ENCODE peak calls at places on chromosomes 7 and 10, in nine cellular contexts. One of them, this sample, is unnamed.

GRCh38 chr7:28986723-28987122 is 28.6 kb upstream of the TRIL start:
- DNase-seq in transverse colon: no peak
- DNase-seq in tibial artery: no peak
- DNase-seq in MCF 10A: peak
- DNase-seq in heart right ventricle: no peak
- DNase-seq in CD14-positive monocyte: no peak
- DNase-seq in A549: no peak
- DNase-seq in glutamatergic neuron: no peak
- DNase-seq in uterus: peak
- DNase-seq in this sample: no peak

GRCh38 chr10:79073784-79074432 is 5.1 kb downstream of the ZMIZ1 start:
- DNase-seq in glutamatergic neuron: no peak
- DNase-seq in uterus: peak
- DNase-seq in CD14-positive monocyte: no peak
- DNase-seq in transverse colon: peak
- DNase-seq in tibial artery: peak
- DNase-seq in heart right ventricle: no peak
- DNase-seq in MCF 10A: no peak
- DNase-seq in A549: no peak
- DNase-seq in this sample: no peak

GRCh38 chr7:64504581-64505120 is 58.2 kb downstream of the ZNF680 start:
- DNase-seq in transverse colon: no peak
- DNase-seq in CD14-positive monocyte: no peak
- DNase-seq in glutamatergic neuron: no peak
- DNase-seq in MCF 10A: no peak
- DNase-seq in heart right ventricle: no peak
- DNase-seq in A549: no peak
- DNase-seq in tibial artery: no peak
- DNase-seq in uterus: no peak
- DNase-seq in this sample: no peak

GRCh38 chr10:15310776-15311175 is 60.3 kb downstream of the FAM171A1 start:
- DNase-seq in tibial artery: no peak
- DNase-seq in glutamatergic neuron: no peak
- DNase-seq in transverse colon: no peak
- DNase-seq in A549: no peak
- DNase-seq in uterus: no peak
- DNase-seq in MCF 10A: no peak
- DNase-seq in heart right ventricle: no peak
- DNase-seq in CD14-positive monocyte: no peak
- DNase-seq in this sample: no peak

GRCh38 chr10:98313598-98313997 is 45.6 kb upstream of the LOXL4 start:
- DNase-seq in glutamatergic neuron: no peak
- DNase-seq in transverse colon: no peak
- DNase-seq in tibial artery: no peak
- DNase-seq in A549: no peak
- DNase-seq in uterus: no peak
- DNase-seq in heart right ventricle: no peak
- DNase-seq in CD14-positive monocyte: no peak
- DNase-seq in MCF 10A: no peak
- DNase-seq in this sample: no peak

GRCh38 chr10:73039635-73040034 is 57.0 kb downstream of the P4HA1 start:
- DNase-seq in MCF 10A: peak
- DNase-seq in A549: no peak
- DNase-seq in CD14-positive monocyte: no peak
- DNase-seq in heart right ventricle: no peak
- DNase-seq in glutamatergic neuron: no peak
- DNase-seq in transverse colon: no peak
- DNase-seq in tibial artery: peak
- DNase-seq in uterus: no peak
- DNase-seq in this sample: no peak

GRCh38 chr10:80131499-80131901 is 1.0 kb upstream of the PLAC9 start:
- DNase-seq in heart right ventricle: no peak
- DNase-seq in CD14-positive monocyte: no peak
- DNase-seq in A549: no peak
- DNase-seq in glutamatergic neuron: no peak
- DNase-seq in MCF 10A: no peak
- DNase-seq in tibial artery: no peak
- DNase-seq in transverse colon: no peak
- DNase-seq in uterus: no peak
- DNase-seq in this sample: no peak

GRCh38 chr7:83610649-83611304 is 38.2 kb downstream of the SEMA3E start:
- DNase-seq in CD14-positive monocyte: no peak
- DNase-seq in MCF 10A: no peak
- DNase-seq in heart right ventricle: no peak
- DNase-seq in uterus: no peak
- DNase-seq in tibial artery: no peak
- DNase-seq in A549: no peak
- DNase-seq in transverse colon: no peak
- DNase-seq in glutamatergic neuron: no peak
- DNase-seq in this sample: no peak

GRCh38 chr10:35574924-35575352 is 30.2 kb upstream of the GJD4 start:
- DNase-seq in tibial artery: no peak
- DNase-seq in uterus: no peak
- DNase-seq in MCF 10A: no peak
- DNase-seq in transverse colon: no peak
- DNase-seq in heart right ventricle: no peak
- DNase-seq in glutamatergic neuron: no peak
- DNase-seq in CD14-positive monocyte: no peak
- DNase-seq in A549: no peak
- DNase-seq in this sample: no peak

DNA sequence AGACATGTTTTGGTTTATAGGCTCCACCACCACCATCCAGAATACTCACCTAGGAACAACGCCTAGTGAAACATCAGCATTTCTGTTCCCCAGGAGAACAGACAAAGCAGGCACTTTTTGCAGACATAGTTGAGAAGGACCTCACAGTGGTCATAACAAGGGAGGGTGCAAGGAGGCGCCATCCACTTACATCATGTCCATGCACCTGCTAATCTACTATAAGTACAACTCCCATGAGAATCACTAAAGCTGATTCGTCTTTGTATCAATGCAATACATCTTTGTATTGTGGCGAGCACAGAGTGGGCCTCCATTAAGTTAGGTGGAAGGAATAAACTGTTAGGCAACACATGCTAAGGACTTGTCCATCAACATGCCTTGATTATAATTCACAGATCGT is 207.1 kb downstream of the KCNMA1 start:
- DNase-seq in uterus: no peak
- DNase-seq in transverse colon: no peak
- DNase-seq in A549: no peak
- DNase-seq in CD14-positive monocyte: no peak
- DNase-seq in MCF 10A: no peak
- DNase-seq in heart right ventricle: no peak
- DNase-seq in tibial artery: no peak
- DNase-seq in glutamatergic neuron: no peak
- DNase-seq in this sample: no peak
- TF ChIP-seq CTCF in uterus: no peak
- TF ChIP-seq CTCF in transverse colon: no peak
- TF ChIP-seq CTCF in A549: no peak
- TF ChIP-seq CTCF in CD14-positive monocyte: no peak
- TF ChIP-seq CTCF in MCF 10A: no peak
- TF ChIP-seq CTCF in heart right ventricle: no peak
- TF ChIP-seq CTCF in tibial artery: no peak
- TF ChIP-seq CTCF in glutamatergic neuron: no peak
- TF ChIP-seq CTCF in this sample: no peak

GRCh38 chr7:36284470-36284869 is 105.2 kb upstream of the ANLN start:
- DNase-seq in A549: no peak
- DNase-seq in glutamatergic neuron: no peak
- DNase-seq in uterus: no peak
- DNase-seq in heart right ventricle: no peak
- DNase-seq in tibial artery: peak
- DNase-seq in MCF 10A: no peak
- DNase-seq in transverse colon: no peak
- DNase-seq in CD14-positive monocyte: no peak
- DNase-seq in this sample: no peak
- TF ChIP-seq CTCF in A549: no peak
- TF ChIP-seq CTCF in glutamatergic neuron: no peak
- TF ChIP-seq CTCF in uterus: no peak
- TF ChIP-seq CTCF in heart right ventricle: no peak
- TF ChIP-seq CTCF in tibial artery: no peak
- TF ChIP-seq CTCF in MCF 10A: no peak
- TF ChIP-seq CTCF in transverse colon: no peak
- TF ChIP-seq CTCF in CD14-positive monocyte: no peak
- TF ChIP-seq CTCF in this sample: no peak

GRCh38 chr7:30510124-30511074 is 5.8 kb upstream of the GGCT start:
- DNase-seq in tibial artery: no peak
- DNase-seq in heart right ventricle: no peak
- DNase-seq in glutamatergic neuron: peak
- DNase-seq in uterus: no peak
- DNase-seq in CD14-positive monocyte: no peak
- DNase-seq in A549: no peak
- DNase-seq in MCF 10A: peak
- DNase-seq in transverse colon: peak
- DNase-seq in this sample: no peak

GRCh38 chr7:30514177-30514576 is 9.5 kb upstream of the GGCT start:
- DNase-seq in uterus: no peak
- DNase-seq in transverse colon: no peak
- DNase-seq in heart right ventricle: no peak
- DNase-seq in MCF 10A: no peak
- DNase-seq in tibial artery: no peak
- DNase-seq in A549: no peak
- DNase-seq in CD14-positive monocyte: no peak
- DNase-seq in glutamatergic neuron: no peak
- DNase-seq in this sample: no peak

GRCh38 chr7:30513762-30514161 is 9.1 kb upstream of the GGCT start:
- DNase-seq in CD14-positive monocyte: no peak
- DNase-seq in glutamatergic neuron: no peak
- DNase-seq in tibial artery: no peak
- DNase-seq in transverse colon: no peak
- DNase-seq in uterus: no peak
- DNase-seq in heart right ventricle: no peak
- DNase-seq in A549: no peak
- DNase-seq in MCF 10A: no peak
- DNase-seq in this sample: no peak

GRCh38 chr7:30511494-30511893 is 6.9 kb upstream of the GGCT start:
- DNase-seq in transverse colon: no peak
- DNase-seq in uterus: no peak
- DNase-seq in glutamatergic neuron: no peak
- DNase-seq in MCF 10A: no peak
- DNase-seq in tibial artery: no peak
- DNase-seq in A549: no peak
- DNase-seq in heart right ventricle: no peak
- DNase-seq in CD14-positive monocyte: no peak
- DNase-seq in this sample: no peak

DNA sequence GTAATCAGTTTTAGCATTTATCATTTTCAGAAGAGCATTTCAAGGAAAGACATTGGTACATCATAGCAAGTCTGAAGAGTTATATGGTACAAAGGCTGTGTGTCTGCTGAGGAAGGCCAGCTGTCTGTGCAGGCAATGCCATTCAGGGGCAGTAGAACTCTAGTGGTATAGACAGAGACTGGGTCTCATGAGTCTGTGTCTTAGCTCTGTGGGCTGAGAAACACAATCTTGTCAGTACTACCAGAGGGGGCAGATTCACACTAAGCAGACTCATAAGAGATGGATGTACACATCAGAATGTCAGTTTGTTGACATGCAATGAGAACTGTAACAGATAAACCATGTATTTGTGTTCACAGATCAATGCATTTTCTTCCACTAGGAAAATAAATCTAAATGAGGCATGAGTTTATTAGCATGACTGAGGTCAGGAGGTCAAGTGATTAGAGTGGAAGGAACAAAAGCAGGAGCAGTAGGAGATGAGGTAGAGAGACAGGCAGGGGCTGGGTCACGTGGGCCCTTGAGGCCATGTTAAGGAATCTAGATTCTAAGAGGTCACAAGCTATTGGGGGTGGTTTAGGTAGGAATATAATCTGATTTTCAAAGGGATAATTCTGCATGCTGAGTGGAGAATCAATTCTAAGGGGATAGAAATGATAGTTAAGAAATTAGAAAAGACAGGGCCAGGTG is 7.5 kb upstream of the GGCT start:
- DNase-seq in A549: no peak
- DNase-seq in CD14-positive monocyte: no peak
- DNase-seq in MCF 10A: no peak
- DNase-seq in tibial artery: no peak
- DNase-seq in glutamatergic neuron: no peak
- DNase-seq in transverse colon: no peak
- DNase-seq in heart right ventricle: no peak
- DNase-seq in uterus: no peak
- DNase-seq in this sample: no peak
- TF ChIP-seq CTCF in A549: no peak
- TF ChIP-seq CTCF in CD14-positive monocyte: no peak
- TF ChIP-seq CTCF in MCF 10A: no peak
- TF ChIP-seq CTCF in tibial artery: no peak
- TF ChIP-seq CTCF in glutamatergic neuron: no peak
- TF ChIP-seq CTCF in transverse colon: no peak
- TF ChIP-seq CTCF in heart right ventricle: no peak
- TF ChIP-seq CTCF in uterus: no peak
- TF ChIP-seq CTCF in this sample: no peak

GRCh38 chr7:8435120-8435519 is 1.7 kb downstream of the NXPH1 start:
- DNase-seq in heart right ventricle: no peak
- DNase-seq in CD14-positive monocyte: no peak
- DNase-seq in glutamatergic neuron: peak
- DNase-seq in tibial artery: no peak
- DNase-seq in A549: no peak
- DNase-seq in MCF 10A: no peak
- DNase-seq in transverse colon: no peak
- DNase-seq in uterus: no peak
- DNase-seq in this sample: no peak

GRCh38 chr7:8434290-8435002 is 1.0 kb downstream of the NXPH1 start:
- DNase-seq in A549: no peak
- DNase-seq in uterus: no peak
- DNase-seq in MCF 10A: no peak
- DNase-seq in heart right ventricle: no peak
- DNase-seq in tibial artery: no peak
- DNase-seq in CD14-positive monocyte: no peak
- DNase-seq in glutamatergic neuron: peak
- DNase-seq in transverse colon: no peak
- DNase-seq in this sample: peak

GRCh38 chr7:8435597-8436243 is 2.3 kb downstream of the NXPH1 start:
- DNase-seq in A549: no peak
- DNase-seq in MCF 10A: no peak
- DNase-seq in heart right ventricle: no peak
- DNase-seq in uterus: no peak
- DNase-seq in transverse colon: no peak
- DNase-seq in tibial artery: no peak
- DNase-seq in glutamatergic neuron: no peak
- DNase-seq in CD14-positive monocyte: no peak
- DNase-seq in this sample: no peak

GRCh38 chr7:8433477-8434289 is at the start of gene NXPH1:
- DNase-seq in uterus: no peak
- DNase-seq in tibial artery: no peak
- DNase-seq in MCF 10A: no peak
- DNase-seq in CD14-positive monocyte: no peak
- DNase-seq in A549: peak
- DNase-seq in transverse colon: no peak
- DNase-seq in glutamatergic neuron: peak
- DNase-seq in heart right ventricle: no peak
- DNase-seq in this sample: peak

DNA sequence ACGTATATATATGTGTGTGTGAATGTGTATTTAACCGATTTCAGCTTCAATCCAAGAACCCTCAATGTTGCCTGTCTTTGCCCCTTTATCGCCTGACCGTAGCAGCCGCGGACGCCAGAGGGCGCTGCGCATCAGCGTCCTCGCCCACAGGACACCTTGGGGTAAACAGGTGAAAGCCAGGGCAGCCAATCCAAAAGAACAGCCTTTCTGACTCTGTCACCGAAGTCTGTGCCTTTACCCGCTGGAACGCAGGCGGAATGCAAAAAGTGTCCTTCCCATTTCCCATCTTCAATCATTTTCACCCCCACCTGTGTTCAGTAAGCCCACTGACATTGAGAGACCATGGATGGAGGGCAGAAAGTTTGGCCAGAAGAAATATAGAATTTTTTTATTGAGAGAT is 3.6 kb downstream of the NXPH1 start:
- DNase-seq in MCF 10A: peak
- DNase-seq in transverse colon: peak
- DNase-seq in A549: peak
- DNase-seq in tibial artery: no peak
- DNase-seq in heart right ventricle: no peak
- DNase-seq in uterus: no peak
- DNase-seq in CD14-positive monocyte: no peak
- DNase-seq in glutamatergic neuron: peak
- DNase-seq in this sample: peak
- TF ChIP-seq CTCF in MCF 10A: peak
- TF ChIP-seq CTCF in transverse colon: peak
- TF ChIP-seq CTCF in A549: peak
- TF ChIP-seq CTCF in tibial artery: no peak
- TF ChIP-seq CTCF in heart right ventricle: peak
- TF ChIP-seq CTCF in uterus: no peak
- TF ChIP-seq CTCF in CD14-positive monocyte: peak
- TF ChIP-seq CTCF in glutamatergic neuron: peak
- TF ChIP-seq CTCF in this sample: peak

This sample was measured in GM20000.